ENCODE peak calls at places on chromosomes 5 and 9, in six cellular contexts. C, V, J, L, M and E are unnamed samples.

GRCh38 chr5:149283611-149284480 is 12.2 kb downstream of the AFAP1L1 start:
- DNase-seq in C (no peak), V (no peak), J (no peak), L (no peak), M (no peak), E (no peak)

GRCh38 chr5:77437194-77437593 is 54.9 kb downstream of the WDR41 start:
- DNase-seq in C (no peak), V (no peak), J (no peak), L (no peak), M (no peak), E (no peak)

GRCh38 chr9:16626577-16627130 is 243.8 kb downstream of the BNC2 start:
- DNase-seq in C (peak), V (no peak), J (no peak), L (no peak), M (peak), E (no peak)

GRCh38 chr9:110283736-110284135 is 27.4 kb upstream of the TXN start:
- DNase-seq in C (no peak), V (no peak), J (no peak), L (no peak), M (no peak), E (no peak)

GRCh38 chr9:136693490-136694162 is 6.4 kb upstream of the AGPAT2 start:
- DNase-seq in C (peak), V (no peak), J (no peak), L (peak), M (no peak), E (no peak)

GRCh38 chr9:130634191-130634768 is 30.1 kb upstream of the PRDM12 start:
- DNase-seq in C (no peak), V (no peak), J (no peak), L (no peak), M (no peak), E (no peak)

GRCh38 chr9:109145062-109145461 is 22.0 kb downstream of the FRRS1L start:
- DNase-seq in C (no peak), V (no peak), J (no peak), L (no peak), M (no peak), E (no peak)

GRCh38 chr5:151078490-151079262 is 2.2 kb downstream of the TNIP1 start:
- DNase-seq in C (no peak), V (no peak), J (no peak), L (no peak), M (no peak), E (no peak)

GRCh38 chr9:122835313-122835731 is 6.9 kb upstream of the PDCL start:
- DNase-seq in C (no peak), V (peak), J (no peak), L (no peak), M (no peak), E (no peak)

GRCh38 chr5:109566361-109566760 is 123.4 kb upstream of the MAN2A1 start:
- DNase-seq in C (no peak), V (no peak), J (no peak), L (no peak), M (no peak), E (no peak)

GRCh38 chr5:153660919-153661318 is 170.4 kb downstream of the GRIA1 start:
- DNase-seq in C (peak), V (no peak), J (no peak), L (no peak), M (no peak), E (no peak)

GRCh38 chr5:61652916-61653315 is 320.9 kb downstream of the ZSWIM6 start:
- DNase-seq in C (no peak), V (no peak), J (no peak), L (no peak), M (no peak), E (no peak)

GRCh38 chr9:129037767-129038098 is 1.3 kb downstream of the MIGA2 start:
- DNase-seq in C (no peak), V (no peak), J (no peak), L (peak), M (no peak), E (no peak)

GRCh38 chr9:123727332-123727731 is 202.6 kb downstream of the DENND1A start:
- DNase-seq in C (no peak), V (no peak), J (no peak), L (no peak), M (no peak), E (no peak)

GRCh38 chr9:98357921-98358535 is 102.6 kb upstream of the TBC1D2 start:
- DNase-seq in C (peak), V (no peak), J (peak), L (no peak), M (no peak), E (no peak)

GRCh38 chr5:159409801-159410200 is 79.5 kb upstream of the IL12B start:
- DNase-seq in C (no peak), V (no peak), J (no peak), L (no peak), M (no peak), E (no peak)

GRCh38 chr5:61455179-61456006 is 123.3 kb downstream of the ZSWIM6 start:
- DNase-seq in C (no peak), V (no peak), J (no peak), L (no peak), M (no peak), E (no peak)

GRCh38 chr5:127754259-127754658 is 51.1 kb downstream of the CCDC192 start:
- DNase-seq in C (peak), V (no peak), J (peak), L (peak), M (no peak), E (no peak)

GRCh38 chr5:139063664-139064054 is 134.5 kb downstream of the SIL1 start:
- DNase-seq in C (no peak), V (no peak), J (no peak), L (no peak), M (no peak), E (no peak)

GRCh38 chr5:142000176-142000575 is 12.7 kb downstream of the GNPDA1 start:
- DNase-seq in C (no peak), V (no peak), J (no peak), L (no peak), M (no peak), E (no peak)

GRCh38 chr5:449151-449550 is 6.2 kb downstream of the EXOC3 start:
- DNase-seq in C (no peak), V (no peak), J (no peak), L (no peak), M (no peak), E (no peak)

GRCh38 chr5:115813719-115814118 is 2.7 kb downstream of the CDO1 start:
- DNase-seq in C (no peak), V (no peak), J (no peak), L (no peak), M (no peak), E (no peak)

GRCh38 chr9:98298476-98298875 is 43.0 kb upstream of the TBC1D2 start:
- DNase-seq in C (no peak), V (no peak), J (no peak), L (no peak), M (no peak), E (no peak)

GRCh38 chr9:136225748-136226679 is 19.6 kb downstream of the QSOX2 start:
- DNase-seq in C (no peak), V (peak), J (no peak), L (peak), M (peak), E (peak)

GRCh38 chr9:115808108-115808507 is 345.5 kb upstream of the PAPPA start:
- DNase-seq in C (no peak), V (no peak), J (no peak), L (no peak), M (peak), E (no peak)

GRCh38 chr5:107671742-107672211 is 1.0 kb upstream of the EFNA5 start:
- DNase-seq in C (peak), V (no peak), J (no peak), L (no peak), M (no peak), E (peak)

GRCh38 chr5:141564216-141564692 is 54.5 kb downstream of the DIAPH1 start:
- DNase-seq in C (peak), V (peak), J (peak), L (peak), M (peak), E (peak)

GRCh38 chr9:79431019-79431679 is 140.6 kb upstream of the TLE4 start:
- DNase-seq in C (no peak), V (no peak), J (no peak), L (no peak), M (peak), E (no peak)
- TF ChIP-seq CTCF in C (no peak), V (no peak), J (no peak), L (no peak), M (no peak), E (no peak)

GRCh38 chr9:35481347-35481975 is 8.4 kb upstream of the RUSC2 start:
- DNase-seq in C (peak), V (peak), J (no peak), L (peak), M (peak), E (no peak)
- TF ChIP-seq CTCF in C (peak), V (peak), J (peak), L (peak), M (peak), E (peak)

GRCh38 chr5:103258368-103258956 is at the start of gene MACIR:
- DNase-seq in C (peak), V (peak), J (peak), L (peak), M (peak), E (peak)
- TF ChIP-seq CTCF in C (no peak), V (no peak), J (no peak), L (no peak), M (no peak), E (no peak)

DNA sequence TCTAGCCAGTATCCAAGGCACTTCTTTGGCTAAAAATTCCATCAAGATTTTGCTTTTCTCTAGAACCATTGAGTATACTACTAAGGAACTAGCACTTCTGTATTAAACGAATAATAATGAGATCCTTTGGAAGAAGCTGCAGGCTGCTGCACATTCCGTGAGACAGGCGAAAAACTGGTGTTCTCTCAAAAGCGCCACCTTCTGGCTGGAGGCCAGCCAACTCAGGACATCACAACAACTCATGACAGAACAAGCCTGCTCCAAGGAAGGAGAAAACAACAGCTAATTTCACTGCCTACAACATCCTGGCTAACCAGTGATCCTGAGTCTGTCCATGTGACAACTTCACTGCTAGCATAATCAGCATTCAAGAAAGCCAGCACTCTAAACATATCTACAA is 150.4 kb downstream of the YTHDC2 start:
- DNase-seq in C (peak), V (peak), J (no peak), L (peak), M (no peak), E (peak)
- TF ChIP-seq CTCF in C (peak), V (peak), J (peak), L (no peak), M (no peak), E (peak)

DNA sequence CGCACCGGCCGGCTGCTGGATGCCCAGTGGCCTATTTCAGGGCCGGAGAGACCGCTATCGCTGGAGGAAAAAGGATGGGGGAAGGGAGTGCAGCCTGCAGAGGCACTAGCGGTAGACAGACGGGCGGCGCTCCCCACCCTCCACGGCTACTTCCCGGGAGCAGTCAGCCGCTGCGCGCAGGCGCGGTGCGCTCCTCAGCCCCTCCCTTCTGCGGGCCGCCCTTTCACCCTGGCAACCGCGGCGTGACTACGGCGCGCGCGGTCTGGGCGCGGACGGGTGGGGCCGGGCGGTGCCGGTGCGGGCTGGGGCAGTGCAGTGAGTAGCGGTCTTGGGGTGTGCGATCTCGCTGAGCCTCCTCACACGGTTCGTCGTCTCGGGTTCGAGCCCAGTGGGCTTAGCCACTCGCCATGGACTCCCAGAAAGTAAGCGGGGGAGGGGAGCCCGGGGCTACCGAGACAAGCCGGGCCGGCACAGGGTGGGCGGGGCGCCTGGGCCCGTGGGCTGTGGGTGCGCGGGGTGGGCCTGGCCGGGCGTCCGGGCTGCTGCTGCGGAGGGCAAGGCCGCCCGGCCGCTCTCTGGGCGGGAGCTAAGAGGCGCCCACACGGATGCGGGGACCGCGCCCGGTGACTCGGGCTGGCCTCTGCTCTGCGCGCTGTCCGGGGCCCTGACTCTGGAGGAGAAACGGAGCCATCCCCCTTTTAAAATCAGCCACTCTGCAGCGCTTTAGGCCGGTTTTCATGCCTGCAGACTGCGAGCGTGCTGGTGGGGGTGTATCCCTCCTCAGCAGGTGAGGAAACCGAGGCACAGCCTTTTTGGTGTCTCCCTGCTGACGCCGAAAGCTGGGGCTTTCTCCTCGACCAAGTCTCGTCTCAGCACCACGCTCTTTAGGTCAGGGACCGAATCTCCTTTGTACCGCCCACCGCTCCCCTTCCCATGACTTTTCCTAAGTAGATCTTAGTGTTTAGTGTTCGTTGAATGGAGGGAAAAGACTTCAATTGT is at the start of gene FSD1L:
- DNase-seq in C (peak), V (peak), J (peak), L (peak), M (peak), E (peak)
- TF ChIP-seq CTCF in C (peak), V (no peak), J (peak), L (no peak), M (peak), E (no peak)

DNA sequence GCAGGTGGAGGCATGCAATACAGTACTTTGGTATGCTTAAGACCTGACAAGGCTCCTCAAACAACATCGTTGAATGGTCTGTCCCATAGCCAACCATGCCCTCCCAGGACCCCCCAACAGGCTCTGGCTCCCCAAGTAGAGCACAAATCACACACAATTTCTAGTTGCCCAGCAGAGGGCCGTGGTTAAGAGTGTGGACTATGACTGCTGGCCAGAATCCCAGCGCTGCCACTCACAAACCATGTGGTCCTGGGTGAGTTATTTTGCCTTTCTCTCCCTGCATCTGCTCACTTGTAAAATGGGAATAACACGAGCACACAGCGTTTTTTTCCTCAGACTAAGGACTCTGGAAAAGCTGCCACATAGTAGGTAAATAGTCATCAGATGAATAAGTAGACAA is 6.5 kb downstream of the CKMT2 start:
- DNase-seq in C (no peak), V (no peak), J (no peak), L (no peak), M (no peak), E (no peak)
- TF ChIP-seq CTCF in C (no peak), V (no peak), J (no peak), L (no peak), M (no peak), E (no peak)

GRCh38 chr9:134325096-134325812 is 1.0 kb upstream of the RXRA start:
- DNase-seq in C (peak), V (no peak), J (no peak), L (peak), M (no peak), E (no peak)
- TF ChIP-seq CTCF in C (no peak), V (no peak), J (no peak), L (no peak), M (no peak), E (no peak)

GRCh38 chr5:93209476-93209875 is 371.5 kb downstream of the NR2F1-AS1 start:
- DNase-seq in C (no peak), V (no peak), J (no peak), L (no peak), M (no peak), E (no peak)
- TF ChIP-seq CTCF in C (no peak), V (no peak), J (no peak), L (no peak), M (no peak), E (no peak)

GRCh38 chr5:63085551-63085950 is 506.9 kb downstream of the LRRC70 start:
- DNase-seq in C (no peak), V (no peak), J (no peak), L (no peak), M (no peak), E (no peak)
- TF ChIP-seq CTCF in C (no peak), V (no peak), J (no peak), L (no peak), M (no peak), E (no peak)